ENCODE peak calls at places on chromosome 20, in ten cellular contexts. C, B, K, M, E, J, A, I, D and G are unnamed samples.
A peak's percentile ranks its signal among the peaks of the same experiment; 100 is the strongest.

GRCh38 chr20:17503501-17504325 is 27.5 kb downstream of the BFSP1 start:
- DNase-seq in C (no peak), B (no peak), K (no peak), M (no peak), E (no peak), J (no peak), A (no peak), I (no peak), D (no peak), G (peak; percentile 83)

GRCh38 chr20:11315506-11315905 is 602.2 kb upstream of the BTBD3 start:
- DNase-seq in C (no peak), B (no peak), K (no peak), M (no peak), E (no peak), J (no peak), A (no peak), I (no peak), D (no peak), G (no peak)

GRCh38 chr20:4076033-4076432 is 60.7 kb upstream of the RNF24 start:
- DNase-seq in C (no peak), B (no peak), K (no peak), M (no peak), E (no peak), J (no peak), A (no peak), I (no peak), D (no peak), G (no peak)

GRCh38 chr20:34017610-34018009 is 23.9 kb downstream of the RALY start:
- DNase-seq in C (no peak), B (peak; percentile 74), K (no peak), M (peak; percentile 86), E (no peak), J (peak; percentile 85), A (no peak), I (peak; percentile 31), D (no peak), G (no peak)

GRCh38 chr20:25858495-25859425 is 162.1 kb upstream of the ZNF337 start:
- DNase-seq in C (no peak), B (no peak), K (no peak), M (no peak), E (no peak), J (no peak), A (no peak), I (no peak), D (no peak), G (no peak)

GRCh38 chr20:50578778-50579165 is 68.6 kb downstream of the PTPN1 start:
- DNase-seq in C (no peak), B (no peak), K (no peak), M (no peak), E (no peak), J (no peak), A (no peak), I (no peak), D (no peak), G (no peak)

GRCh38 chr20:15937179-15937578 is 636.1 kb downstream of the KIF16B start:
- DNase-seq in C (peak; percentile 45), B (no peak), K (no peak), M (no peak), E (peak; percentile 23), J (no peak), A (no peak), I (no peak), D (no peak), G (no peak)

GRCh38 chr20:52805892-52806291 is 166.3 kb upstream of the TSHZ2 start:
- DNase-seq in C (no peak), B (no peak), K (no peak), M (no peak), E (no peak), J (no peak), A (no peak), I (no peak), D (no peak), G (no peak)

DNA sequence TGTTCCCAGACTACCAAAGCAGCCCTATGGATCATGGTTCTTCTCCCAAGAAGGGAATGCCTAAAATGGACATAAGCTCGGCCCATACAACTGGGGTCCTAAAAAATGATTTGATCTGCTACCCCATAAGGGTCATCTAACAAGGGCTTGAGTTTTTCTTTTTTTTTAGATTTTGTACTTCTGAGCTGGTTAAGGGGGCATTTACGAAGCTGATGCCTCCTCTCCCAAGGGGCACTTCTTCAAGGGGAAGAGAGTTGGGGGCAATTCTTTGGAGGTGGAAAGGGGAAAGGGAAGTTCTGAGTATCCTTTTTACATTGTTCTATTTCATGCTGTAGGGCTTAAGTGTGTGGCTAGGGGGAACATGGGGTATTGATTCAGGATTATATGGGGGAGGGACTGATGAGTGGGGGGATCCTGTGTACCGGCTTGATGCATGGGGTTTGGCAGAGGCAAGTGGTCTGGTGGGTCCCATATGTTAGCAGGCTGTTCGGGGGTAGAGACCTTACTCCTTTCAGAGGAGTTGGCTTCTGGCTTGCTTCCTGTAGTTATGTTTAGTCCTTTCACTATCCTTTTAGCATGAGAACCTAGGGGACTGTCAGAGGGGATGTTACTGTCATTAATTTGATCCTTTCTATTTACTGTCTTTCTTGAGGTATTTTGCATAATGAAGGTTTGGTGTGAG is 8.1 kb upstream of the ZNFX1 start:
- DNase-seq in C (peak; percentile 31), B (no peak), K (no peak), M (no peak), E (no peak), J (no peak), A (no peak), I (no peak), D (no peak), G (no peak)
- H3K4me3 ChIP-seq in C (no peak overlapping the region), B (no peak overlapping the region), K (no peak overlapping the region), M (no peak overlapping the region), E (no peak overlapping the region), J (no peak overlapping the region), A (no peak overlapping the region), I (no peak overlapping the region), D (no peak overlapping the region), G (no peak overlapping the region)

DNA sequence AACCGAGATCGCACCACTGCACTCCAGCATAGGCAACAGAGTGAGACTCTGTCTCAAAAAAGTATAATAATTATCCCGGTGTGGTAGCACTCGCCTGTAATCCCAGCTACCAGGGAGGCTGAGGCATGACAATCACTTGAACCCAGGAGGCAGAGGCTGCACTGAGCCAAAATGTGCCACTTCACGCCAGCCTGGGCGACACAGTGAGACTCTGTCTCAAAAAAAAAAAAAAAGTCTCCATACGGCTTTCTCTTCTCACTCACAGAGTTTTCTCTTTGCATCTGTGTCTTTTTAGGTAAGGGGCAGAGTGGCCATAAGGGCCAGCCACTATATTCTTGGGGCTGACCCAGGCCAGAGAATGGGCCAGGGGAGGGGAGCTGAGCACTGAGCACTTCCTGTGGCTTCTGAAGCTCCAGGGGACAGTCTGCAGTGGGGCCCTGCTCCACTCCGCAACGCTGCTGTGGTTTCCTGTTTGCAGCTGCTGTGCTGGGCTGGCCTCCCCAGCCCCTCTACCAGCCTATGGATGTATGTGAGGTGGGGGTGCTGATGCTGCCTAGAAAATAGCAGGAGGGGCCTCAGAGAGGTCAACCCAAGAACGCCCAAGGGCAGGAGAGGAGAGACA is 16.2 kb downstream of the SLA2 start:
- DNase-seq in C (peak; percentile 56), B (no peak), K (no peak), M (no peak), E (no peak), J (no peak), A (no peak), I (no peak), D (no peak), G (peak; percentile 62)
- H3K4me3 ChIP-seq in C (no peak overlapping the region), B (no peak overlapping the region), K (no peak overlapping the region), M (no peak overlapping the region), E (no peak overlapping the region), J (no peak overlapping the region), A (no peak overlapping the region), I (no peak overlapping the region), D (no peak overlapping the region), G (peak overlapping the region; percentile 25)

GRCh38 chr20:32474009-32474716 is 111.0 kb downstream of the NOL4L start:
- DNase-seq in C (no peak), B (no peak), K (peak; percentile 34), M (no peak), E (no peak), J (no peak), A (no peak), I (peak; percentile 15), D (no peak), G (no peak)
- H3K4me3 ChIP-seq in C (no peak overlapping the region), B (peak overlapping the region; percentile 44), K (peak overlapping the region; percentile 44), M (peak overlapping the region; percentile 34), E (peak overlapping the region; percentile 47), J (no peak overlapping the region), A (no peak overlapping the region), I (peak overlapping the region; percentile 25), D (peak overlapping the region; percentile 31), G (no peak overlapping the region)

DNA sequence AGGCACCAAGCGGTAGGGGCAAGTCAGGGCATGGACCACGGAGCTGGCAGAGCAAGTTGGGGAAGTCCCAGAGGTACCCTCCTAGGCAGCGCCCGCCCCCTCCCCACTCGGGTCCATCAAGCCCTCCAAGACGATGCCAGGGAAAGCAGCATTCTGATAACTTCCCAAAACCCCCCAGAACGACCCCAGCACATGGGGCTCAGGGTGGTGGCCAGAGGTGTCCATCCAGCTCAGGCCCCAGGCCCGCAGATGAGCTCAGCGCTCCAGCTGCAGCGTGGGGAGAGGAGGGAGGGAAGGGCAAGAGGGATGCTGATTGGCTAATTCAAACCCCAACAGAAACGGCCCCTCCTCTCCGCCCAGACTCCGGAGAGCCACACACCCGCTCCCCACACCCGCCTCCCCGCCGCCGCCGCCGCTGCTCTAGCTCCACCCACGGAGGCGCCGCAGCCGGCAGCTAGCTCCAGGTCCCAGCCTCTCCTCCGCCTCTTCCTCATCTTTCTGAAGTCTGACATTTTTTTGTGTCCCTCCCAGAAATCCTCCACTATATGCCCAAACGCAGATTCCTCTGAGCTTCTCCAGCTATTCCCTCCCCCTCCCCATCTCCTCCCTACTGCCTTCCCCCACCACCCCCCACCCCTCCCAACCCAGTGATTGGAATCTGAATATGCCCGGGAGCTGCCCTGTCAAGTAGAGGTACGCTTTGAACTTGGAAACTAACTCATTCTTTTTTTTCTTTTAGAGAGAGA is 40.3 kb upstream of the TLDC2 start:
- DNase-seq in C (peak; percentile 96), B (peak; percentile 96), K (peak; percentile 96), M (peak; percentile 95), E (peak; percentile 84), J (no peak), A (peak; percentile 93), I (peak; percentile 96), D (peak; percentile 91), G (peak; percentile 86)
- H3K4me3 ChIP-seq in C (peak overlapping the region; percentile 61), B (peak overlapping the region; percentile 3), K (peak overlapping the region; percentile 35), M (peak overlapping the region; percentile 20), E (peak overlapping the region; percentile 35), J (peak overlapping the region; percentile 4), A (no peak overlapping the region), I (no peak overlapping the region), D (peak overlapping the region; percentile 33), G (peak overlapping the region; percentile 45)

GRCh38 chr20:24813936-24814335 is 135.1 kb upstream of the CST7 start:
- DNase-seq in C (no peak), B (no peak), K (no peak), M (no peak), E (no peak), J (no peak), A (no peak), I (no peak), D (no peak), G (no peak)
- H3K4me3 ChIP-seq in C (no peak overlapping the region), B (no peak overlapping the region), K (no peak overlapping the region), M (no peak overlapping the region), E (no peak overlapping the region), J (no peak overlapping the region), A (no peak overlapping the region), I (no peak overlapping the region), D (no peak overlapping the region), G (no peak overlapping the region)